ENCODE peak calls at places on chromosomes 11 and 22, in four cellular contexts. H is small intestine; E is CD8-positive, alpha-beta memory T cell; P is HAP-1. X is an unnamed sample.

GRCh38 chr11:70645537-70645936 is 247.2 kb downstream of the CTTN start:
- DNase-seq in H (no peak), P (no peak), E (no peak), X (no peak)

GRCh38 chr22:23922921-23923320 is 28.7 kb downstream of the MIF start:
- DNase-seq in P (no peak), H (no peak), E (no peak), X (no peak)

GRCh38 chr11:113577356-113578163 is 102.4 kb upstream of the DRD2 start:
- DNase-seq in H (peak; percentile 60), P (no peak), E (no peak), X (no peak)

GRCh38 chr11:3831378-3832239 is 9.2 kb downstream of the RHOG start:
- DNase-seq in P (no peak), E (no peak), H (peak; percentile 51), X (no peak)

GRCh38 chr22:26769663-26770062 is 112.3 kb downstream of the MIAT start:
- DNase-seq in E (no peak), P (no peak), H (no peak), X (no peak)

GRCh38 chr11:15750535-15751297 is 605.6 kb downstream of the SOX6 start:
- DNase-seq in E (no peak), H (no peak), P (no peak), X (no peak)

GRCh38 chr11:107565219-107565937 is at the start of gene ALKBH8:
- DNase-seq in P (peak; percentile 77), H (peak; percentile 78), E (peak; percentile 85), X (peak; percentile 62)

GRCh38 chr11:128297805-128298204 is 289.6 kb downstream of the ETS1 start:
- DNase-seq in E (no peak), H (no peak), P (no peak), X (no peak)

GRCh38 chr22:47063606-47064005 is 301.2 kb downstream of the TBC1D22A start:
- DNase-seq in E (no peak), P (no peak), H (no peak), X (no peak)

GRCh38 chr22:19149047-19149883 is 827 bp downstream of the GSC2 start:
- DNase-seq in H (peak; percentile 8), E (no peak), P (no peak), X (peak; percentile 11)
- H3K4me3 ChIP-seq in H (no peak overlapping the region), E (no peak overlapping the region), P (peak overlapping the region; percentile 7), X (peak overlapping the region; percentile 32)

GRCh38 chr11:64227405-64227956 is 1.4 kb downstream of the NUDT22 start:
- DNase-seq in E (no peak), P (no peak), H (no peak), X (no peak)
- H3K4me1 ChIP-seq in E (peaks cover 48% of the 10 kb centered on the region), P (peaks cover 6% of the 10 kb centered on the region), H (peaks cover 3% of the 10 kb centered on the region), X (peaks cover 43% of the 10 kb centered on the region)

DNA sequence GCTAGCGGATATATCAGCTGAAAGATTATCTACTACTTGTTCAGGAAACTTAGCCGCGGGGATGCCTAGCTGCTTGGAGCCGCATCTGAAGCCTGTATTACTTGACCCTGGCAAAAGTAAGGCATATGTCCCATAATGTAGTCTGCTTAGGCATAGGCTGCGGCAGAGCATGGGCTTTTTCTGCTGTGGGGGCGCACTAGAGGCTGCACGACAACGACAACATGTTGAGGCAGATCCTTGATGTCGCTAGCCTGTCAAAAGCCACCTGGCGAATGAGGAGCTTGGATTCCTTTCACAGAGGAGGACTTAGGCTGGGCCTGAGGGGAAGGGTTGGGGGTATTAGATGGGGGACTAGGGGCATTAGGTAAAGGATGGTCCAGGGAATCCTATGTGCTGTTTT is 1.1 kb upstream of the OR52N2 start:
- DNase-seq in E (no peak), H (no peak), P (no peak), X (no peak)
- H3K27me3 ChIP-seq in E (peaks cover 5% of the 10 kb centered on the region), H (no peaks in the 10 kb centered on the region), P (peaks cover 8% of the 10 kb centered on the region), X (no peaks in the 10 kb centered on the region)

GRCh38 chr11:67055812-67056211 is 835 bp upstream of the RHOD start:
- DNase-seq in P (no peak), E (no peak), H (peak; percentile 58), X (no peak)

GRCh38 chr11:67057410-67057757 is 737 bp downstream of the RHOD start:
- DNase-seq in H (no peak), E (no peak), P (no peak), X (no peak)

GRCh38 chr11:67058506-67058905 is 1.9 kb downstream of the RHOD start:
- DNase-seq in H (no peak), E (no peak), P (no peak), X (no peak)

GRCh38 chr11:67056267-67056639 is 394 bp upstream of the RHOD start:
- DNase-seq in E (no peak), P (no peak), H (no peak), X (no peak)

GRCh38 chr11:67056640-67057409 is at the start of gene RHOD:
- DNase-seq in H (peak; percentile 76), P (no peak), E (no peak), X (no peak)
- H3K4me3 ChIP-seq in H (peak within 1 kb of the TSS; percentile 33), P (peak within 1 kb of the TSS; percentile 20), E (peak within 1 kb of the TSS; percentile 14), X (peak within 1 kb of the TSS; percentile 44)

X was measured in effector memory CD4-positive, alpha-beta T cell.